ENCODE peak calls at places on chromosomes 12 and 14, in six cellular contexts. A is naive thymus-derived CD8-positive, alpha-beta T cell; G is CD4-positive, alpha-beta T cell; U is RWPE2; X is amniotic epithelial cell; C is omental fat pad. E is an unnamed sample.

GRCh38 chr14:20631023-20631820 is 10.3 kb downstream of the OR6S1 start:
- DNase-seq in A (peak), G (no peak), U (no peak), X (peak), C (no peak), E (peak)

GRCh38 chr12:77850698-77851097 is 20.0 kb downstream of the NAV3 start:
- DNase-seq in A (no peak), G (no peak), U (no peak), X (no peak), C (no peak), E (no peak)

GRCh38 chr12:2336409-2336829 is 283.6 kb downstream of the CACNA1C start:
- DNase-seq in A (no peak), G (no peak), U (no peak), X (peak), C (no peak), E (no peak)

GRCh38 chr14:73740921-73741326 is 26.7 kb upstream of the PNMA1 start:
- DNase-seq in A (no peak), G (no peak), U (peak), X (peak), C (no peak), E (no peak)

GRCh38 chr14:52266179-52266578 is 1.3 kb upstream of the PTGDR start:
- DNase-seq in A (no peak), G (no peak), U (no peak), X (peak), C (no peak), E (no peak)

GRCh38 chr14:96095581-96096476 is 56.7 kb downstream of the C14orf132 start:
- DNase-seq in A (no peak), G (no peak), U (peak), X (peak), C (no peak), E (no peak)

GRCh38 chr14:65360144-65360784 is 52.3 kb upstream of the FUT8 start:
- DNase-seq in A (no peak), G (no peak), U (no peak), X (peak), C (no peak), E (no peak)

GRCh38 chr14:101082436-101083384 is 179.2 kb upstream of the RTL1 start:
- DNase-seq in A (no peak), G (no peak), U (no peak), X (no peak), C (no peak), E (no peak)

GRCh38 chr12:130761537-130762318 is 45.6 kb upstream of the RIMBP2 start:
- DNase-seq in A (peak), G (peak), U (no peak), X (peak), C (no peak), E (peak)

GRCh38 chr12:89832336-89832735 is 123.7 kb upstream of the ATP2B1 start:
- DNase-seq in A (no peak), G (no peak), U (no peak), X (no peak), C (no peak), E (no peak)

GRCh38 chr12:53118771-53119300 is 15.6 kb downstream of the SOAT2 start:
- DNase-seq in A (no peak), G (no peak), U (no peak), X (no peak), C (no peak), E (no peak)

GRCh38 chr14:64704145-64704742 is at the start of gene PLEKHG3:
- DNase-seq in A (no peak), G (no peak), U (peak), X (peak), C (no peak), E (no peak)

GRCh38 chr12:68899251-68899771 is 33.7 kb downstream of the CPM start:
- DNase-seq in A (no peak), G (no peak), U (no peak), X (peak), C (no peak), E (no peak)

GRCh38 chr12:118189761-118190181 is 53.8 kb downstream of the PEBP1 start:
- DNase-seq in A (no peak), G (no peak), U (no peak), X (peak), C (no peak), E (no peak)

GRCh38 chr12:75908961-75909699 is 122.4 kb downstream of the PHLDA1 start:
- DNase-seq in A (no peak), G (no peak), U (no peak), X (peak), C (no peak), E (no peak)

GRCh38 chr14:89444044-89444443 is 27.0 kb upstream of the FOXN3 start:
- DNase-seq in A (no peak), G (no peak), U (no peak), X (no peak), C (no peak), E (no peak)

GRCh38 chr12:47282206-47282605 is 202.4 kb upstream of the AMIGO2 start:
- DNase-seq in A (no peak), G (no peak), U (no peak), X (peak), C (no peak), E (no peak)

GRCh38 chr12:132444957-132445883 is 44.7 kb upstream of the FBRSL1 start:
- DNase-seq in A (peak), G (peak), U (no peak), X (no peak), C (no peak), E (peak)

GRCh38 chr14:99274346-99275221 is 2.6 kb upstream of the BCL11B start:
- DNase-seq in A (no peak), G (no peak), U (peak), X (peak), C (no peak), E (no peak)

GRCh38 chr12:90183201-90183600 is 474.6 kb upstream of the ATP2B1 start:
- DNase-seq in A (no peak), G (no peak), U (no peak), X (no peak), C (no peak), E (no peak)

GRCh38 chr12:82047480-82047879 is 288.3 kb upstream of the PPFIA2 start:
- DNase-seq in A (no peak), G (no peak), U (no peak), X (no peak), C (no peak), E (no peak)

GRCh38 chr14:65850429-65851145 is 438.1 kb downstream of the FUT8 start:
- DNase-seq in A (no peak), G (peak), U (no peak), X (no peak), C (no peak), E (peak)

GRCh38 chr12:52614381-52615207 is 3.8 kb downstream of the KRT73 start:
- DNase-seq in A (no peak), G (no peak), U (no peak), X (no peak), C (no peak), E (no peak)

GRCh38 chr14:104147346-104148125 is 9.1 kb downstream of the KIF26A start:
- DNase-seq in A (no peak), G (no peak), U (peak), X (no peak), C (no peak), E (no peak)

GRCh38 chr12:64729909-64730584 is 29.2 kb downstream of the GNS start:
- DNase-seq in A (no peak), G (no peak), U (no peak), X (no peak), C (no peak), E (no peak)

GRCh38 chr14:79842270-79842669 is 369.0 kb downstream of the DIO2 start:
- DNase-seq in A (no peak), G (no peak), U (no peak), X (peak), C (no peak), E (no peak)

GRCh38 chr14:99095369-99095768 is 176.6 kb downstream of the BCL11B start:
- DNase-seq in A (no peak), G (no peak), U (no peak), X (no peak), C (no peak), E (no peak)

GRCh38 chr12:2833327-2833726 is 1.5 kb downstream of the NRIP2 start:
- DNase-seq in A (no peak), G (no peak), U (no peak), X (no peak), C (no peak), E (no peak)

GRCh38 chr12:11863988-11864387 is 206.8 kb upstream of the BCL2L14 start:
- DNase-seq in A (no peak), G (no peak), U (no peak), X (no peak), C (no peak), E (no peak)

GRCh38 chr12:12008232-12008850 is 62.4 kb upstream of the BCL2L14 start:
- DNase-seq in A (no peak), G (peak), U (no peak), X (no peak), C (no peak), E (peak)

GRCh38 chr12:10285919-10286318 is 21.8 kb upstream of the KLRD1 start:
- DNase-seq in A (no peak), G (no peak), U (no peak), X (no peak), C (no peak), E (no peak)

GRCh38 chr12:70733385-70733784 is 96.2 kb upstream of the PTPRB start:
- DNase-seq in A (no peak), G (no peak), U (no peak), X (peak), C (no peak), E (no peak)

GRCh38 chr14:34081126-34081575 is 130.3 kb upstream of the EGLN3 start:
- DNase-seq in A (no peak), G (no peak), U (no peak), X (no peak), C (no peak), E (no peak)

GRCh38 chr12:42143401-42144173 is 1.1 kb downstream of the GXYLT1 start:
- DNase-seq in A (no peak), G (no peak), U (no peak), X (peak), C (no peak), E (no peak)

GRCh38 chr12:131092911-131093901 is 139.5 kb downstream of the ADGRD1 start:
- DNase-seq in A (no peak), G (no peak), U (peak), X (no peak), C (peak), E (no peak)

GRCh38 chr14:103716899-103717411 is 1.3 kb downstream of the ZFYVE21 start:
- DNase-seq in A (no peak), G (no peak), U (no peak), X (no peak), C (no peak), E (no peak)

E was measured in T follicular helper cell.